ENCODE peak calls at places on chromosomes 1 and 21, in four cellular contexts. A, J, X and V are unnamed samples.
A peak's percentile ranks its signal among the peaks of the same experiment; 100 is the strongest.

GRCh38 chr1:8951246-8951645 is 5.6 kb downstream of the CA6 start:
- DNase-seq in A (no peak), J (no peak), X (no peak), V (no peak)

GRCh38 chr1:844472-845026 is 79.2 kb upstream of the SAMD11 start:
- DNase-seq in A (no peak), J (no peak), X (no peak), V (no peak)

GRCh38 chr1:7885513-7886298 is 32.8 kb upstream of the UTS2 start:
- DNase-seq in A (no peak), J (no peak), X (no peak), V (no peak)

GRCh38 chr1:108327534-108328462 is 83.9 kb upstream of the NBPF4 start:
- DNase-seq in A (no peak), J (no peak), X (no peak), V (no peak)

GRCh38 chr1:87017994-87018672 is 103.7 kb downstream of the HS2ST1 start:
- DNase-seq in A (no peak), J (no peak), X (no peak), V (no peak)

GRCh38 chr21:15275615-15276228 is 210.9 kb upstream of the NRIP1 start:
- DNase-seq in A (no peak), J (no peak), X (no peak), V (no peak)

GRCh38 chr21:22128671-22129070 is 1130.5 kb downstream of the NCAM2 start:
- DNase-seq in A (no peak), J (no peak), X (no peak), V (no peak)

GRCh38 chr1:110339427-110340206 is 440 bp downstream of the RBM15 start:
- DNase-seq in A (no peak), J (no peak), X (peak; percentile 20), V (peak; percentile 81)

GRCh38 chr1:8671313-8671917 is 146.0 kb downstream of the RERE start:
- DNase-seq in A (no peak), J (no peak), X (peak; percentile 46), V (no peak)

GRCh38 chr1:182889997-182890396 is 50.9 kb downstream of the DHX9 start:
- DNase-seq in A (no peak), J (no peak), X (no peak), V (no peak)

GRCh38 chr1:3911981-3912808 is 12.1 kb upstream of the C1orf174 start:
- DNase-seq in A (no peak), J (peak; percentile 56), X (no peak), V (peak; percentile 72)

GRCh38 chr1:71089536-71090270 is 8.9 kb upstream of the ZRANB2 start:
- DNase-seq in A (no peak), J (no peak), X (no peak), V (no peak)

GRCh38 chr1:42956739-42957138 is 1.9 kb downstream of the SLC2A1 start:
- DNase-seq in A (no peak), J (no peak), X (no peak), V (no peak)

GRCh38 chr1:36224537-36225297 is 474 bp downstream of the THRAP3 start:
- DNase-seq in A (peak; percentile 58), J (peak; percentile 92), X (peak; percentile 81), V (peak; percentile 92)

GRCh38 chr1:172935062-172935592 is 115.6 kb downstream of the TNFSF18 start:
- DNase-seq in A (no peak), J (no peak), X (no peak), V (no peak)

GRCh38 chr1:111197598-111198289 is 2.7 kb downstream of the DENND2D start:
- DNase-seq in A (no peak), J (no peak), X (no peak), V (no peak)

GRCh38 chr1:102879439-102879993 is 228.8 kb downstream of the COL11A1 start:
- DNase-seq in A (no peak), J (no peak), X (no peak), V (no peak)

GRCh38 chr1:13948851-13949490 is 249.0 kb downstream of the PRDM2 start:
- DNase-seq in A (no peak), J (no peak), X (no peak), V (no peak)

GRCh38 chr21:29072873-29073221 is 601 bp downstream of the CCT8 start:
- DNase-seq in A (no peak), J (no peak), X (no peak), V (no peak)

GRCh38 chr1:19628879-19629278 is 15.2 kb upstream of the NBL1 start:
- DNase-seq in A (no peak), J (no peak), X (no peak), V (no peak)

GRCh38 chr1:44810101-44810761 is 1.9 kb downstream of the BTBD19 start:
- DNase-seq in A (no peak), J (peak; percentile 86), X (no peak), V (peak; percentile 74)

GRCh38 chr1:1040004-1040991 is 20.4 kb downstream of the AGRN start:
- DNase-seq in A (no peak), J (no peak), X (no peak), V (no peak)

GRCh38 chr1:119893238-119893791 is 3.0 kb downstream of the ADAM30 start:
- DNase-seq in A (no peak), J (no peak), X (no peak), V (no peak)

GRCh38 chr1:150061632-150062101 is 5.9 kb upstream of the VPS45 start:
- DNase-seq in A (no peak), J (no peak), X (no peak), V (no peak)

GRCh38 chr1:201461783-201462441 is 7.1 kb downstream of the PHLDA3 start:
- DNase-seq in A (no peak), J (peak; percentile 92), X (no peak), V (peak; percentile 91)